ENCODE peak calls at places on chromosomes 2 and 18, in five cellular contexts. K, N, O, S and Z are unnamed samples.

GRCh38 chr2:11435036-11435435 is 30.9 kb downstream of the E2F6 start:
- DNase-seq in N (no peak), O (no peak), S (no peak), K (no peak), Z (no peak)

GRCh38 chr2:109020217-109020637 is 31.2 kb upstream of the EDAR start:
- DNase-seq in K (no peak), N (no peak), S (no peak), O (no peak), Z (no peak)

GRCh38 chr2:236717719-236718118 is 148.1 kb downstream of the ACKR3 start:
- DNase-seq in N (no peak), S (no peak), O (no peak), K (no peak), Z (no peak)

GRCh38 chr2:205119141-205119540 is 563.2 kb upstream of the NRP2 start:
- DNase-seq in S (no peak), O (no peak), N (no peak), K (no peak), Z (no peak)

GRCh38 chr2:692349-692748 is 15.1 kb upstream of the TMEM18 start:
- DNase-seq in N (no peak), S (no peak), K (no peak), O (no peak), Z (no peak)

GRCh38 chr2:201175971-201176570 is 6.9 kb upstream of the CASP10 start:
- DNase-seq in N (no peak), O (no peak), S (no peak), K (no peak), Z (no peak)

GRCh38 chr2:111216811-111217652 is 96.3 kb downstream of the BCL2L11 start:
- DNase-seq in K (no peak), O (no peak), N (no peak), S (no peak), Z (no peak)

GRCh38 chr2:12303181-12304030 is 413.3 kb upstream of the TRIB2 start:
- DNase-seq in S (peak; percentile 55), O (no peak), N (no peak), K (no peak), Z (peak; percentile 53)

GRCh38 chr2:134845719-134846118 is 7.3 kb downstream of the ACMSD start:
- DNase-seq in N (no peak), K (no peak), S (no peak), O (no peak), Z (no peak)

GRCh38 chr2:46887028-46887885 is 28.3 kb downstream of the MCFD2 start:
- DNase-seq in O (no peak), N (no peak), S (no peak), K (no peak), Z (no peak)

GRCh38 chr18:48340502-48340901 is 68.7 kb downstream of the ZBTB7C start:
- DNase-seq in N (no peak), S (no peak), O (no peak), K (no peak), Z (no peak)

GRCh38 chr2:130385709-130386108 is 29.9 kb downstream of the PTPN18 start:
- DNase-seq in O (no peak), S (peak; percentile 84), K (no peak), N (no peak), Z (no peak)

GRCh38 chr2:43307046-43307445 is 80.6 kb upstream of the ZFP36L2 start:
- DNase-seq in O (no peak), N (no peak), K (no peak), S (peak; percentile 16), Z (no peak)

GRCh38 chr2:73208258-73208657 is 5.8 kb upstream of the SMYD5 start:
- DNase-seq in K (no peak), S (no peak), O (no peak), N (no peak), Z (no peak)

GRCh38 chr2:102420290-102420689 is 2.7 kb upstream of the IL18RAP start:
- DNase-seq in O (no peak), S (no peak), N (no peak), K (no peak), Z (peak; percentile 77)

GRCh38 chr2:185807351-185807750 is 68.7 kb downstream of the FSIP2 start:
- DNase-seq in N (no peak), K (no peak), O (no peak), S (no peak), Z (no peak)

GRCh38 chr2:102197389-102198137 is 10.7 kb downstream of the IL1RL2 start:
- DNase-seq in S (no peak), N (no peak), O (no peak), K (no peak), Z (no peak)

GRCh38 chr2:120712180-120712678 is 23.4 kb upstream of the GLI2 start:
- DNase-seq in K (no peak), N (no peak), S (no peak), O (no peak), Z (no peak)

GRCh38 chr2:168703926-168704325 is 98.5 kb upstream of the NOSTRIN start:
- DNase-seq in K (no peak), N (no peak), O (no peak), S (no peak), Z (no peak)